ENCODE peak calls at places on chromosomes 1 and 21, in seven cellular contexts. A is G401, F is iris pigment epithelial cell, V is lower lobe of right lung, O is fibroblast of gingiva, K is EL, I is GM03348. Q is an unnamed sample.

GRCh38 chr1:47227370-47228232 is 4.4 kb downstream of the TAL1 start:
- DNase-seq in F (no peak), V (no peak), K (no peak), A (no peak), I (no peak), O (no peak), Q (no peak)

GRCh38 chr1:45304311-45305081 is 22.2 kb upstream of the HPDL start:
- DNase-seq in K (no peak), F (peak; percentile 47), O (peak; percentile 35), A (peak; percentile 4), I (no peak), V (no peak), Q (no peak)

GRCh38 chr1:208557695-208558094 is 313.5 kb upstream of the PLXNA2 start:
- DNase-seq in K (no peak), O (no peak), F (no peak), I (no peak), A (no peak), V (no peak), Q (no peak)

GRCh38 chr21:37074195-37074510 is 1.1 kb downstream of the TTC3 start:
- DNase-seq in V (no peak), A (no peak), I (no peak), K (peak; percentile 21), O (no peak), F (peak; percentile 17), Q (no peak)

GRCh38 chr1:228014235-228014930 is 7.6 kb downstream of the WNT3A start:
- DNase-seq in O (no peak), K (peak; percentile 24), I (no peak), F (peak; percentile 20), V (peak; percentile 54), A (peak; percentile 1), Q (no peak)

GRCh38 chr1:42962641-42963377 is 4.1 kb upstream of the SLC2A1 start:
- DNase-seq in K (peak; percentile 46), A (no peak), O (no peak), V (no peak), F (no peak), I (peak; percentile 31), Q (no peak)

GRCh38 chr1:16491056-16491675 is 22.9 kb downstream of the RNU1-1 start:
- DNase-seq in A (no peak), K (no peak), F (no peak), O (no peak), V (no peak), I (no peak), Q (peak; percentile 25)

GRCh38 chr1:52365091-52365745 is 787 bp downstream of the CC2D1B start:
- DNase-seq in F (peak; percentile 66), V (peak; percentile 80), A (peak; percentile 42), K (peak; percentile 86), I (peak; percentile 81), O (peak; percentile 70), Q (no peak)

GRCh38 chr1:1291023-1291528 is 10.8 kb downstream of the SCNN1D start:
- DNase-seq in A (no peak), O (no peak), K (no peak), F (no peak), V (no peak), I (no peak), Q (no peak)

GRCh38 chr1:15178571-15179484 is 25.3 kb downstream of the TMEM51 start:
- DNase-seq in F (peak; percentile 97), I (peak; percentile 82), A (no peak), O (peak; percentile 87), V (no peak), K (peak; percentile 94), Q (peak; percentile 20)

GRCh38 chr1:243968413-243968812 is 82.7 kb upstream of the ZBTB18 start:
- DNase-seq in V (no peak), K (peak; percentile 86), F (peak; percentile 49), A (no peak), I (peak; percentile 43), O (no peak), Q (no peak)